ENCODE peak calls at places on chromosomes 3 and 15, in five cellular contexts. One of them, this sample, is unnamed.

GRCh38 chr3:115340586-115340985 is 193.5 kb upstream of the ZBTB20 start:
- DNase-seq in HepG2: no peak
- DNase-seq in adrenal gland: no peak
- DNase-seq in IMR-90: no peak
- DNase-seq in tibial nerve: no peak
- DNase-seq in this sample: no peak

GRCh38 chr3:190305406-190305805 is 16.8 kb downstream of the CLDN1 start:
- DNase-seq in HepG2: no peak
- DNase-seq in IMR-90: no peak
- DNase-seq in tibial nerve: no peak
- DNase-seq in adrenal gland: peak
- DNase-seq in this sample: no peak

GRCh38 chr3:124273651-124274050 is 281.7 kb upstream of the ROPN1 start:
- DNase-seq in adrenal gland: no peak
- DNase-seq in HepG2: no peak
- DNase-seq in IMR-90: peak
- DNase-seq in tibial nerve: no peak
- DNase-seq in this sample: no peak

GRCh38 chr3:151439652-151440125 is 21.2 kb downstream of the IGSF10 start:
- DNase-seq in adrenal gland: peak
- DNase-seq in IMR-90: peak
- DNase-seq in HepG2: peak
- DNase-seq in tibial nerve: peak
- DNase-seq in this sample: peak

GRCh38 chr3:157498374-157498773 is 4.8 kb downstream of the VEPH1 start:
- DNase-seq in HepG2: no peak
- DNase-seq in adrenal gland: no peak
- DNase-seq in IMR-90: no peak
- DNase-seq in tibial nerve: no peak
- DNase-seq in this sample: no peak

GRCh38 chr15:58487724-58488120 is 55.9 kb downstream of the LIPC start:
- DNase-seq in IMR-90: no peak
- DNase-seq in HepG2: no peak
- DNase-seq in tibial nerve: no peak
- DNase-seq in adrenal gland: no peak
- DNase-seq in this sample: no peak

GRCh38 chr3:66107855-66108254 is 69.1 kb upstream of the MAGI1 start:
- DNase-seq in IMR-90: peak
- DNase-seq in HepG2: no peak
- DNase-seq in tibial nerve: no peak
- DNase-seq in adrenal gland: no peak
- DNase-seq in this sample: no peak

GRCh38 chr3:106183762-106184391 is 315.1 kb upstream of the CBLB start:
- DNase-seq in tibial nerve: no peak
- DNase-seq in HepG2: no peak
- DNase-seq in IMR-90: peak
- DNase-seq in adrenal gland: peak
- DNase-seq in this sample: no peak

GRCh38 chr3:126913524-126913923 is 69.4 kb upstream of the PLXNA1 start:
- DNase-seq in HepG2: no peak
- DNase-seq in tibial nerve: no peak
- DNase-seq in IMR-90: no peak
- DNase-seq in adrenal gland: no peak
- DNase-seq in this sample: no peak

GRCh38 chr3:16067837-16068471 is 106.5 kb upstream of the GALNT15 start:
- DNase-seq in IMR-90: peak
- DNase-seq in tibial nerve: no peak
- DNase-seq in HepG2: no peak
- DNase-seq in adrenal gland: peak
- DNase-seq in this sample: no peak

GRCh38 chr15:62391565-62392262 is 226.6 kb upstream of the C2CD4B start:
- DNase-seq in adrenal gland: peak
- DNase-seq in HepG2: peak
- DNase-seq in IMR-90: peak
- DNase-seq in tibial nerve: no peak
- DNase-seq in this sample: peak

GRCh38 chr15:34725565-34725964 is 29.2 kb downstream of the GJD2 start:
- DNase-seq in HepG2: no peak
- DNase-seq in tibial nerve: no peak
- DNase-seq in adrenal gland: no peak
- DNase-seq in IMR-90: peak
- DNase-seq in this sample: no peak

GRCh38 chr3:123034996-123035395 is 7.4 kb upstream of the SEMA5B start:
- DNase-seq in IMR-90: no peak
- DNase-seq in adrenal gland: no peak
- DNase-seq in tibial nerve: no peak
- DNase-seq in HepG2: no peak
- DNase-seq in this sample: no peak

GRCh38 chr3:14246414-14246813 is 67.8 kb downstream of the LSM3 start:
- DNase-seq in tibial nerve: no peak
- DNase-seq in adrenal gland: no peak
- DNase-seq in HepG2: peak
- DNase-seq in IMR-90: peak
- DNase-seq in this sample: no peak

GRCh38 chr15:70342141-70342540 is 244.4 kb upstream of the TLE3 start:
- DNase-seq in adrenal gland: no peak
- DNase-seq in HepG2: no peak
- DNase-seq in tibial nerve: peak
- DNase-seq in IMR-90: no peak
- DNase-seq in this sample: no peak

GRCh38 chr3:127165036-127165435 is 27.9 kb upstream of the PRR23E start:
- DNase-seq in HepG2: no peak
- DNase-seq in IMR-90: no peak
- DNase-seq in tibial nerve: no peak
- DNase-seq in adrenal gland: no peak
- DNase-seq in this sample: no peak

GRCh38 chr3:13199006-13199776 is 126.0 kb upstream of the IQSEC1 start:
- DNase-seq in HepG2: no peak
- DNase-seq in tibial nerve: no peak
- DNase-seq in IMR-90: no peak
- DNase-seq in adrenal gland: no peak
- DNase-seq in this sample: no peak

GRCh38 chr15:43187544-43188155 is 2.4 kb downstream of the CCNDBP1 start:
- DNase-seq in HepG2: peak
- DNase-seq in tibial nerve: no peak
- DNase-seq in adrenal gland: no peak
- DNase-seq in IMR-90: peak
- DNase-seq in this sample: peak

GRCh38 chr3:54628888-54629368 is 298.9 kb downstream of the LRTM1 start:
- DNase-seq in tibial nerve: no peak
- DNase-seq in HepG2: no peak
- DNase-seq in IMR-90: no peak
- DNase-seq in adrenal gland: no peak
- DNase-seq in this sample: no peak

GRCh38 chr15:76060098-76060989 is 559 bp downstream of the TMEM266 start:
- DNase-seq in IMR-90: no peak
- DNase-seq in adrenal gland: no peak
- DNase-seq in tibial nerve: no peak
- DNase-seq in HepG2: no peak
- DNase-seq in this sample: no peak

GRCh38 chr3:64047214-64047613 is 23.9 kb upstream of the PSMD6 start:
- DNase-seq in adrenal gland: no peak
- DNase-seq in tibial nerve: no peak
- DNase-seq in HepG2: no peak
- DNase-seq in IMR-90: no peak
- DNase-seq in this sample: no peak

GRCh38 chr3:16866447-16867025 is 18.2 kb upstream of the PLCL2 start:
- DNase-seq in HepG2: no peak
- DNase-seq in adrenal gland: peak
- DNase-seq in tibial nerve: no peak
- DNase-seq in IMR-90: no peak
- DNase-seq in this sample: no peak

GRCh38 chr15:54197995-54198394 is 219.8 kb downstream of the UNC13C start:
- DNase-seq in HepG2: no peak
- DNase-seq in adrenal gland: no peak
- DNase-seq in IMR-90: no peak
- DNase-seq in tibial nerve: no peak
- DNase-seq in this sample: no peak

GRCh38 chr15:100192092-100192695 is 149.6 kb downstream of the ADAMTS17 start:
- DNase-seq in IMR-90: no peak
- DNase-seq in tibial nerve: no peak
- DNase-seq in adrenal gland: no peak
- DNase-seq in HepG2: no peak
- DNase-seq in this sample: no peak

DNA sequence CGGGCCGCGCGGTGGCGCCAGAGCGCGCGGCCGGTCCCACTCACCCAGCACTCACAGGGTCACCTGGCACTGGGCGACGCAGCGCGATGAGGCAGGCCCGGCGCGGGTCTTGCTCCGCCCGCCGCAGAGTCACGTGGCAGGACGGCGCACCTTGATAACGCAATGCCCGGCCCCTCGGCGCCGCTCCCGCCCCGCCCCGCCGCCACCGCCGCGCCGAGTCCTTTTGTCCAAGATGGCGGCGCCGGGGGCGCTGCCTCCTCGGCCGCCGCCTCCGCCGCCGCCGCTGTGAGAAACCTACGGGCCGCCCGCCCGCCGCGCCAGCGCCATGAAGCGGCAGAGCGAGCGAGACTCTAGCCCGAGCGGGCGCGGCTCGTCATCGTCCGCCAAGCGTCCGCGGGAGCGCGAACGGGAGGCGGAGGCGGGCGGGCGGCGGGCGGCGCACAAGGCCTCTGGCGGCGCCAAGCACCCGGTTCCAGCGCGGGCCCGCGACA is at the start of gene RBM15B:
- DNase-seq in HepG2: peak
- DNase-seq in adrenal gland: peak
- DNase-seq in tibial nerve: peak
- DNase-seq in IMR-90: peak
- DNase-seq in this sample: peak
- TF ChIP-seq POLR2A in HepG2: no peak
- TF ChIP-seq POLR2A in adrenal gland: peak
- TF ChIP-seq POLR2A in tibial nerve: no peak
- TF ChIP-seq POLR2A in IMR-90: peak
- TF ChIP-seq POLR2A in this sample: peak

GRCh38 chr3:149460123-149460522 is 14.4 kb upstream of the TM4SF4 start:
- DNase-seq in HepG2: no peak
- DNase-seq in adrenal gland: peak
- DNase-seq in tibial nerve: peak
- DNase-seq in IMR-90: no peak
- DNase-seq in this sample: no peak
- TF ChIP-seq POLR2A in HepG2: no peak
- TF ChIP-seq POLR2A in adrenal gland: no peak
- TF ChIP-seq POLR2A in tibial nerve: no peak
- TF ChIP-seq POLR2A in IMR-90: no peak
- TF ChIP-seq POLR2A in this sample: no peak

GRCh38 chr15:64153480-64154367 is 2.2 kb downstream of the SNX22 start:
- DNase-seq in HepG2: peak
- DNase-seq in adrenal gland: peak
- DNase-seq in IMR-90: peak
- DNase-seq in tibial nerve: peak
- DNase-seq in this sample: peak
- TF ChIP-seq POLR2A in HepG2: peak
- TF ChIP-seq POLR2A in adrenal gland: no peak
- TF ChIP-seq POLR2A in IMR-90: peak
- TF ChIP-seq POLR2A in tibial nerve: no peak
- TF ChIP-seq POLR2A in this sample: peak

DNA sequence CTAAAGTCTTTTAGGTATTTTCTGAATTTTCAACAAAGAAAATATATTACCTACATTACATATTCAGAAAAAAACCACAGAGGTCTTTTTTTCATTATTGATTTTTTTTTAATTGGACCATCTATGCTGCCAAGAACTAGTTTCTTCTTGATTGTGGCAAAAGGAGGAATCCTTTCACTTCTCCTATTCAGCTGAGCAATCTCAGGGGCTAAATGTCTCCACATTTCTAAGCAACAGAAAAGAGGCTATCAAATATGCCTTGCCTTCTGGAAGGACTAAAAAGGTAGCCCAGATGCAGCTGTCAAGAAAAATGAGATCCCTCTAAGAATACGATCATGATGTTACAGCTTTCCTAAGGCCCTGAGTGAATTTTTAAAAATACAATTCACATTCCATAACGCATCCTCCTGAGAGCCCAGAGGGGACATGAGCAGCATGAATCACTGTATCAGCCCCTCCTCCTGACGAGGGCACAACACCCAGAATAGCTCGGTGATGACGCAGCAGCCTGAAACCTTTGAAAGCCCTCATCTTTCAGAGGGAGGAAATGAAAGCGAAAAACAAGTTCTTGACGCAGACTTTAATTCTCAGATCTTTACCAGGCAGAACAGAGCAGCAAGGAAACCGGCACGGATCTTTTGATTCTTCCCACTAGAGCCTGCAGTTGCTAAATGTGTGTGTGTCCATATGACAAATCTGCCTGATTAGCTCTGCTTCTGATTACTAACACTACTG is 24.6 kb downstream of the RUBCN start:
- DNase-seq in HepG2: peak
- DNase-seq in IMR-90: peak
- DNase-seq in tibial nerve: peak
- DNase-seq in adrenal gland: peak
- DNase-seq in this sample: peak
- TF ChIP-seq POLR2A in HepG2: no peak
- TF ChIP-seq POLR2A in IMR-90: peak
- TF ChIP-seq POLR2A in tibial nerve: peak
- TF ChIP-seq POLR2A in adrenal gland: peak
- TF ChIP-seq POLR2A in this sample: no peak

DNA sequence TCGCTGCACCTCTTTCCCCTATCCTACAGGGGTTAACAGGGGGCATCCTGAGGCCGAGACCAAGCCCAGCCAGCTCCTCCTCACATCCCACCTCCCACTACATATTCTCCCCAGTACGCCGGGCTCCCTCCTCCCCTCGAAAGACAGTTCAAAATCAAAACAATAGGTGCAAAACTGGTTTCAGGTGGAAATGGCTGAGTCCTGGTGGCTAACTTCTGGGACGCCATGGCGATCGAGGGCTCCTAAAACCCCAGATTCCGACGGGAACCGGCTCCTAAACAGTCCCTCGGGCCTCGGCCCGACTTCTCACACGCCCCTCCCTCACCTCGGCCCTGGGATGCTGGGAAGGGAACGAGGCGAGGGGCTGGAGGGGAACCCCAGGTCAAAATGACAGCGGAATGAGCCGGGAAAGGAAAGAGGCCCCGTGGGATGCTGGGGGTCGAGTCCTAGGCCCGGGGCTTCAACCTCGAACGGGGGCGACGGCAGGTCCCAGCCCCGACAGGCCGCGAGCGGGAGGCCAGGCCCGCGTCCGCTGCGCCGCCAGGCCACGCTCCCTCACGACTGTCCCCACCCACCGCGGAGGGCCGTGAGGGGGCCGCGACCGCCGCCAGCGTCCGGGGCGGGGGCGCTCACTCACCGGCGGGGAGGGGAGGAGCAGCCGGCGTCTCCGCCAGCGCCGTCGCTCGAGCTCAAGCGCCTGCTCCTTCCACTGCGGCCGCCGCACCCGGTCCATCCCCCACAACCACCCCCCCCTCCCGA is 475 bp downstream of the TMCC1 start:
- DNase-seq in HepG2: peak
- DNase-seq in IMR-90: no peak
- DNase-seq in tibial nerve: peak
- DNase-seq in adrenal gland: no peak
- DNase-seq in this sample: no peak
- TF ChIP-seq POLR2A in HepG2: peak
- TF ChIP-seq POLR2A in IMR-90: no peak
- TF ChIP-seq POLR2A in tibial nerve: no peak
- TF ChIP-seq POLR2A in adrenal gland: peak
- TF ChIP-seq POLR2A in this sample: no peak

DNA sequence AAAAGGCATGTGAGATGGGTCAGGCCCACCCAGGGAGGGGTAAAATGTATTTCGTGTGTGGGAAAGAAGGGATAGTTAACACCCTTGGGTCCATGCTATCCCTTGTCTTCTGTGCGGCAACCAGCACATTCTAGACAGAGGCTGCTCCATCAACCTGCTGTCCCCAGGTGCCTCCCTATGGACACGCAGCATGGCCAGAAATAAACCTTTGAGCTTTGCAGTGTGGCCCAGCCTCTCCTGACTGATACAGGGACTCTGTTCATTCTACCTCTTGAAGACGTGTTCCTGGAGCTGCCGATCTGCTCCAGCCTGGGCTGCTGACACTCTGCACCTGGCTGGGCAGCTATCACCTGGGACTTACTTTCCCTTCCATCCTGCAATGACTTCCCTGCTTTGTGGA is 4.1 kb upstream of the KLF13 start:
- DNase-seq in HepG2: no peak
- DNase-seq in adrenal gland: no peak
- DNase-seq in tibial nerve: no peak
- DNase-seq in IMR-90: no peak
- DNase-seq in this sample: no peak
- TF ChIP-seq POLR2A in HepG2: no peak
- TF ChIP-seq POLR2A in adrenal gland: no peak
- TF ChIP-seq POLR2A in tibial nerve: no peak
- TF ChIP-seq POLR2A in IMR-90: no peak
- TF ChIP-seq POLR2A in this sample: no peak

This sample was measured in erythroblast.